ENCODE peak calls at places on chromosomes 3 and 15, in ten cellular contexts. I, K, B, J, M, Z, W, G, D and V are unnamed samples.

GRCh38 chr3:60594025-60594424 is 657.2 kb downstream of the FHIT start:
- DNase-seq in B (peak), I (peak), K (no peak), M (peak), G (no peak), Z (peak), W (peak), J (no peak), D (peak), V (no peak)

GRCh38 chr15:100516592-100517489 is 11.9 kb downstream of the CERS3 start:
- DNase-seq in M (no peak), B (peak), I (no peak), J (no peak), D (no peak), W (no peak), K (no peak), Z (peak), G (no peak), V (no peak)

GRCh38 chr3:130850044-130850797 is 43.7 kb upstream of the ATP2C1 start:
- DNase-seq in J (peak), M (peak), K (peak), B (peak), G (no peak), Z (no peak), I (no peak), D (peak), W (peak), V (peak)

GRCh38 chr3:173920386-173920785 is 522.8 kb downstream of the NLGN1 start:
- DNase-seq in G (no peak), Z (no peak), J (peak), W (no peak), K (peak), D (peak), M (peak), B (no peak), I (no peak), V (no peak)

GRCh38 chr3:29525254-29525881 is 244.5 kb downstream of the RBMS3 start:
- DNase-seq in M (peak), J (no peak), Z (peak), W (peak), G (no peak), D (peak), I (peak), K (no peak), B (no peak), V (no peak)

GRCh38 chr15:79617071-79617470 is 184.9 kb downstream of the MINAR1 start:
- DNase-seq in W (no peak), J (no peak), I (no peak), B (no peak), G (no peak), Z (no peak), K (no peak), D (no peak), M (no peak), V (no peak)

GRCh38 chr15:80835338-80835737 is 56.2 kb downstream of the CEMIP start:
- DNase-seq in I (no peak), J (no peak), M (no peak), W (no peak), Z (no peak), B (no peak), K (no peak), D (no peak), G (no peak), V (no peak)

GRCh38 chr15:78358114-78358513 is 18.0 kb downstream of the CRABP1 start:
- DNase-seq in I (no peak), D (peak), G (no peak), Z (no peak), B (no peak), M (no peak), K (no peak), J (no peak), W (no peak), V (no peak)

DNA sequence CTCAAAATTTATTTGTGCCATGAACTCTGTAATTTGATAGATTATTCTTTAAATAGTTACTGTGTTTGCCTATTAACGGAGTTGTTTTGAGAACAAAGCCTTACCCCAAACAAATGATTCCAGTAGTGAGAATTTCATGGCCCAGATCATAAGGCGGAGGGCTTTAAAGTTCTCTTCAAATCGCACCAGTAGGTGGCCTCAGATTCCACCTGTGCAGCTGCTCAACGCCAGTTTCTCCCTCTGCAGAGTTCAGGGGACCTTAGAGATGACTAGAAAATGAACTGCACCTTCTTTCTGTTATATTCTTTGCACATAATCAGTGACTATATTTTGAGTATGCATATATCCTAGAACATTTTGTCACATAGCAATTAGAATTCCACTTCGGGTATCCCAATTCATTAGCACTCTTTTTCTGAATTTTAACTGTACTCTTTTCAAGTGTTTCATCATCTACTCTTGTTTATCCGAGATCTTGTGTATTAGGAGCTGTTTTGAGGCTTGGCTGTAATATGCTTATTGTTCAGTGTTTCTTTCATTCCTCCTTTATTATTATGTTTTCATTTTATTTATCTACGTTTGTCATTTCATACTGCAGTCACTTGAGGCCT is 232.6 kb upstream of the CHRM5 start:
- DNase-seq in K (peak), I (no peak), J (no peak), B (peak), D (peak), G (no peak), W (peak), Z (no peak), M (peak), V (peak)
- TF ChIP-seq CTCF in K (peak), I (peak), J (peak), B (peak), D (peak), G (peak), W (peak), Z (peak), M (peak), V (peak)

GRCh38 chr3:147614210-147614609 is 205.0 kb downstream of the ZIC1 start:
- DNase-seq in K (no peak), J (no peak), D (no peak), M (no peak), Z (no peak), G (no peak), W (peak), B (no peak), I (no peak), V (no peak)

GRCh38 chr3:147613710-147614109 is 204.5 kb downstream of the ZIC1 start:
- DNase-seq in M (no peak), D (no peak), I (no peak), B (no peak), K (peak), W (peak), G (no peak), Z (no peak), J (no peak), V (peak)

GRCh38 chr3:147618636-147619035 is 209.5 kb downstream of the ZIC1 start:
- DNase-seq in I (no peak), M (no peak), Z (no peak), D (no peak), B (no peak), J (no peak), K (no peak), W (peak), G (no peak), V (no peak)

GRCh38 chr3:147619925-147620580 is 210.9 kb downstream of the ZIC1 start:
- DNase-seq in M (no peak), B (no peak), K (no peak), Z (no peak), J (no peak), G (no peak), D (peak), I (no peak), W (peak), V (no peak)

GRCh38 chr3:147616998-147617619 is 207.9 kb downstream of the ZIC1 start:
- DNase-seq in W (peak), B (no peak), J (no peak), Z (no peak), G (no peak), I (no peak), K (peak), M (peak), D (peak), V (no peak)
- TF ChIP-seq CTCF in W (peak), B (peak), J (peak), Z (peak), G (no peak), I (no peak), K (peak), M (peak), D (peak), V (peak)

GRCh38 chr3:90016492-90017065 is 909.2 kb downstream of the EPHA3 start:
- DNase-seq in M (peak), I (no peak), K (no peak), W (no peak), B (no peak), J (no peak), D (peak), Z (no peak), G (no peak), V (no peak)
- TF ChIP-seq CTCF in M (no peak), I (no peak), K (no peak), W (no peak), B (no peak), J (no peak), D (no peak), Z (no peak), G (no peak), V (no peak)

GRCh38 chr3:53774414-53774813 is 71.8 kb downstream of the CHDH start:
- DNase-seq in Z (no peak), G (no peak), B (no peak), K (no peak), D (no peak), W (no peak), J (no peak), I (no peak), M (no peak), V (no peak)
- TF ChIP-seq CTCF in Z (no peak), G (no peak), B (no peak), K (no peak), D (no peak), W (no peak), J (no peak), I (no peak), M (no peak), V (no peak)

DNA sequence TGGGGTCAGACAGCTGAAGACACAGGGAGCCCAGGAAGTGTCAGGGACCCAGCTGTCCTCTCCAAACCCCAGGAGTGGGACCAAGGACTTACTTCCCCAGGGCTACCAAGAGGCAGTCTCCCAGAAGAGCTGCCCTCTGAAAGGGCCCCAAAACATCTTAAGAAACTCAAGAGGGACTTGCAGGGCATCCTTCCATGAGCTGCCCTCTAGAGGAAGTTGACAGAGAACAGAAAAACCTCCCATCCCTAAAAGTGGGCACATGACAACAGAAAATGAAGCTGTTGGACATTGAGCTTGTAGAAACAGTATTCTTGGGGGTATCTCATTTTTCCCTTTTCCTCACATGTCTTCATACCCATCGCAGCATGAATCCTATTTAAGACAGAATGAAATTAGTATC is 58.9 kb downstream of the MECOM start:
- DNase-seq in Z (no peak), B (no peak), D (peak), W (no peak), G (no peak), K (no peak), I (no peak), M (peak), J (no peak), V (no peak)
- TF ChIP-seq CTCF in Z (no peak), B (no peak), D (peak), W (no peak), G (no peak), K (peak), I (no peak), M (peak), J (peak), V (peak)

DNA sequence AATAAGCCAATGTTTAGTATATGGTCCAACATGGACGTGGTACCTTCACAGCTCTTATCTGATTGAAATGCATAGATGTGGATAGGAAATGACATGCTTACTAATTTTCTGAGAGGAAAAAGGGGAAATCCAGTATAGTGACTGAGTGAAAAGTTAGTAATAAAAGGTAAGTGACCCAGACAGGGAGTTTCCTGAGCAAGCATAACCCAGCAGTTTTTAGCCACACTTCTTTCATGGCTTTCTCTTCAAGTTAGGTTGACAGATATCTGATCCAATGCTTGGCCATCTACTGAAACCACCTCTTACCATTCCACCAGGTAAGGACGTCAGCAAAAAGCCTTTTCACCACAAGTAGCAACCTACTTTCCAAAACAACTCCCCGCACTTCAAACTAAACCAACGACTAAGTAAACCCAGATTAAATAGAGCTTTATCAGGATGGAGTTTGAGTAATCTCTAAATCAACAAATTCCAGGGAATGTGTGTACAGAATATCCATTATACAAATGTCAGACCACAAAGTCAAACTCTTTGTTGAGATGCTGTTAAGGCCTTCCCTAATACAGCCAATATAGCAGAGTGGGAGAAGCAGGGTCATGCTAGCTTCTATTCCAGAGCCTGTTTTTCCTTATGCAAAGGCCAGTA is 329.7 kb downstream of the RORA start:
- DNase-seq in M (no peak), D (no peak), K (peak), B (no peak), Z (no peak), J (no peak), W (no peak), I (no peak), G (no peak), V (peak)
- TF ChIP-seq CTCF in M (no peak), D (no peak), K (no peak), B (no peak), Z (no peak), J (no peak), W (no peak), I (no peak), G (no peak), V (no peak)

GRCh38 chr3:139353920-139354556 is 10.2 kb downstream of the MRPS22 start:
- DNase-seq in B (peak), M (peak), Z (no peak), I (no peak), D (peak), G (no peak), J (peak), W (peak), K (peak), V (no peak)
- TF ChIP-seq CTCF in B (peak), M (peak), Z (peak), I (no peak), D (peak), G (peak), J (peak), W (peak), K (peak), V (peak)

DNA sequence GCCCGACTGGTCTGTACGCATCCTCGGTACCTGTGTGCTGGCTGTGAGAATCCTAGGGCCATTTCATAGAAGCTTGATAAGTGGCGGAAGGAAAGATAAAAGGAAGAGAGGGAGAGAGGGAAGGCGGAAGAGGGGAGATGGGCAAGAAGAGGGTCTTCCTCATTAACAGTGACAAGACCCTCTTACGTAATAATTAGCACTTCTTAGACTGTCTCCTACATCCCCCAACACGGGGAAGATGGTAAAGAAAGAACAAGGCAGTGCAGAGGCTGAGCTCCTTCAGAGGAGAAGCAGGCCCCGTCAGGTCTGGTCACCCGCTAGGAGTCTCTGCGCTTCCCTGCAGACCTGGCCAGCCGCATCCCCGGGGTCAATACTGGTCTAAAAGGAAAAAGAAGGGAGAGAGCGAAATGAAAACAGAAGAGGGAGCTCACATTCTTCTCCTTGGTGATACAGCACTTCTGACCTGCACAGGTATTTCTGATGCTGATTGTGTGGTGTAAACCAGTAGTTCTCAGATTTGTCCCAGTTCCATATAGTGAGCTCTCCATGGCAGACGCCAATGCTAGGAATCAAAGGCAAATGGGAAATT is 19.0 kb upstream of the FAM240A start:
- DNase-seq in W (no peak), J (no peak), K (no peak), I (no peak), Z (no peak), M (no peak), D (no peak), B (no peak), G (no peak), V (no peak)
- TF ChIP-seq CTCF in W (no peak), J (no peak), K (no peak), I (no peak), Z (no peak), M (no peak), D (no peak), B (no peak), G (no peak), V (no peak)

GRCh38 chr3:186483611-186484340 is 60.4 kb downstream of the CRYGS start:
- DNase-seq in W (no peak), B (no peak), K (no peak), D (no peak), Z (no peak), J (no peak), I (no peak), M (no peak), G (no peak), V (no peak)
- TF ChIP-seq CTCF in W (no peak), B (no peak), K (no peak), D (no peak), Z (no peak), J (no peak), I (no peak), M (no peak), G (no peak), V (no peak)